ENCODE peak calls at places on chromosomes 6 and 20, in four cellular contexts. K is A549, E is HepG2, Y is K562. M is an unnamed sample.

GRCh38 chr20:23631981-23632710 is 5.6 kb downstream of the CST3 start:
- DNase-seq in K (no peak), Y (no peak), E (no peak), M (no peak)

GRCh38 chr6:53618219-53618618 is 47.3 kb downstream of the KLHL31 start:
- DNase-seq in Y (no peak), K (no peak), E (no peak), M (no peak)

GRCh38 chr20:23147964-23148720 is 62.0 kb upstream of the CD93 start:
- DNase-seq in K (peak; percentile 57), E (peak; percentile 90), Y (peak; percentile 77), M (peak; percentile 74)

GRCh38 chr6:149387787-149388512 is 12.1 kb upstream of the SUMO4 start:
- DNase-seq in Y (no peak), E (no peak), K (no peak), M (no peak)

GRCh38 chr6:146028250-146028789 is 542 bp upstream of the GRM1 start:
- DNase-seq in E (peak; percentile 36), Y (peak; percentile 69), K (peak; percentile 34), M (no peak)

GRCh38 chr20:39039261-39039660 is 77.1 kb downstream of the DHX35 start:
- DNase-seq in K (no peak), Y (no peak), E (no peak), M (no peak)

GRCh38 chr6:81105998-81106397 is 646.5 kb downstream of the TENT5A start:
- DNase-seq in K (no peak), Y (no peak), E (no peak), M (no peak)

GRCh38 chr6:135128268-135128914 is 52.7 kb upstream of the MYB start:
- DNase-seq in K (no peak), Y (no peak), E (no peak), M (no peak)

GRCh38 chr20:49658508-49658907 is 55.2 kb downstream of the B4GALT5 start:
- DNase-seq in K (no peak), E (no peak), Y (no peak), M (no peak)

DNA sequence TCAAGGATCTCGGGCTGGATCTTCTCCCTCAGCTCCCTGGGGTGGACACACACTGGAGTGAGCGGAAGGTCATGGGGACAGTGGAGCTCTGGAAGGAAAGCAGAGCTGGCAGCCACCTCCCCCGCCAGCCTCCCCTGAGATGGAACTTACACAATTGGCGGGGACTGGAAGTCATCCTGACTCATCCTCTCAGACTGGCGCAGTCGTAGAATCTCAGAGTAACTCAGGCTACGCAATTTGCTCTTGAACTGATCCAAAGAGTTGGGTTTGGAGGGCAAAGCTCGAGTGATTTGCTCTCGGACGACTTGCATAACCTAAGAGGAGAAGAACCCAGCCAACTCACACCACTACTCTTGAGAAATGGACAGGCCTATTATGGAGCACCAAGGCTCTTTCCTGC is 34.8 kb downstream of the ELMO2 start:
- DNase-seq in K (no peak), Y (no peak), E (no peak), M (no peak)
- TF ChIP-seq ESRRA in K (no peak), Y (no peak), E (no peak), M (no peak)

DNA sequence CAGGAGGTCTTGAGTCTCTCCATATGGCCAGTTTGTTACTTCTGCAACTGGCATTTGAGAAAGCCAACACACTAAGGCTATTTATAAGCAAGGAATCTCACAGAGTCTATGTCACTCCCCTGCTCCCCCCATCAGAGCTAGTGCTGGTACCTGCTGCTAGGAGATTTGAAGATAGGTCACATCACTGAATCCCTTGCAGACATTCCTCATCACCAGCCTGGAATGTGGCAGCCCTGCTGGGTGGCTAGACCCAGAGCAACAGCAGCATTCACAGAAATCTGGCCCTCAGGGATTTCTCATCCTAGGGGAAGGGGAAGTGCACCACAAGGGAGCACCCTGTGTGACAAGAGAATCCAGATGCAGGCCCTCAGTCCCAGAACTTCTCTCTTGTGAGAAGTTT is 672.1 kb downstream of the HACE1 start:
- DNase-seq in E (no peak), K (no peak), Y (no peak), M (no peak)
- TF ChIP-seq REST in E (no peak), K (no peak), Y (no peak), M (no peak)

DNA sequence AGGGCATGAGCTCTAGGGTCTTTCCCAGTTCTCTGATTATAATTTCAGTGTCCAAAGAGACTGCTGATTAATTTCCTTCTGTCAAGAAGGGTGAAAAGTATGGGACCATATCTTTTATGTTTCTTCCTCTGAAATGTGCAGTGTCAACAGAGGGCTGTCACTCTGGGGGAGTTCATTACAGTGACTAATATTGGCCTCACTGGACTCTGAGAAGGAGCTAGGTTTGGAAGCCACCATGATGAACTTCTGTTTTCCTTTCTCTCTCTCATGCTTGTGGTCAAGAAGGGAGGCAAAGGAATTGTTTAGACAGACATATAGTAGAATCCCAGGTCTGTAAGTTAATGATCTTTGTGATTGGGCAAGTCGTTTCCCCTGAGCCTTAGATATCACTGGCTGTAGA is 41.8 kb upstream of the BMP6 start:
- DNase-seq in E (no peak), K (no peak), Y (no peak), M (no peak)
- TF ChIP-seq ESRRA in E (no peak), K (no peak), Y (no peak), M (no peak)

DNA sequence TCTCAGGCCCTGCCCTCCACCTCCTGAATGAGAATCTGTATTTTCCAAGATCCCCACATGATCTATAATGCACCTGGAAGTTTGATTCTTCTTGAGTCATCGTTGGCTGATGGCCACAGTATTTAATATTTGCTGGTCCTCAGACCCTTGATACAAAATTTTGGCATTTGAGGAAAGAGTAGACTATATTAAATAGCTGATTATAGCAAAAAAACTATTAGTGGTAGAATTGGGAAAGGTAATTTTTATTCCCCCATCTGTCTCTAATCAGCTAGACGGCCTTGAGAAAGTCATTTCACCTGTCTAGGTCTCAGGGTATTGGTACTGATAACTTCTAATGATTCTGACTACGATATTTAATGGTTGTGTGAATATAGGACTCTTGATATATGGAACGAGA is 176.8 kb downstream of the BMP2 start:
- DNase-seq in K (no peak), Y (no peak), E (no peak), M (no peak)
- TF ChIP-seq REST in K (no peak), Y (no peak), E (no peak), M (no peak)

GRCh38 chr20:4835244-4836177 is 113.8 kb downstream of the PRND start:
- DNase-seq in K (no peak), Y (no peak), E (no peak), M (no peak)
- TF ChIP-seq ESRRA in K (no peak), Y (no peak), E (no peak), M (no peak)

GRCh38 chr6:64679411-64679810 is 1027.6 kb downstream of the EYS start:
- DNase-seq in E (no peak), Y (no peak), K (no peak), M (no peak)
- TF ChIP-seq REST in E (no peak), Y (no peak), K (no peak), M (no peak)

GRCh38 chr20:44536139-44536538 is 14.3 kb upstream of the SERINC3 start:
- DNase-seq in E (no peak), K (no peak), Y (no peak), M (no peak)

GRCh38 chr20:44541957-44542356 is 20.1 kb upstream of the SERINC3 start:
- DNase-seq in K (no peak), Y (no peak), E (no peak), M (no peak)

GRCh38 chr20:44533928-44534327 is 12.1 kb upstream of the SERINC3 start:
- DNase-seq in K (no peak), Y (peak; percentile 13), E (no peak), M (no peak)

GRCh38 chr20:44540834-44541233 is 19.0 kb upstream of the SERINC3 start:
- DNase-seq in Y (no peak), K (no peak), E (no peak), M (no peak)

DNA sequence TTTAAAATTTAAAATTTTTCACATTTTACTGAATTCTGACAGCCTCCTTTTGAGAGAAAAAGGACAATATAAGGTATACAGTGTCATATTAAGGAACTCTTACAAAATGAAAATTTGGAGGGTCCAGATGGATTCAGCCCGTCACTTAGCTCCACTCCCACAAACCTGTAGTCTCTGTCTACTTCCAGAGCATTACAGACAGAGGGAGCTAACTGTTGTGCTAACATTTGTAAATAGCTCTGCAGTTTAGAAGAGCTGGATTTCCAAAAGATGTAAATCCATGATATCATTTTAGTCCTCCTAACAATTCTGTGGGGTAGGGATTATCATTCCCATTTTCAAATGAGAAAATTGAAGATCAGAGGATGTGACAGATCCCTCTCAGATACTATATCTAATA is 16.1 kb upstream of the SERINC3 start:
- DNase-seq in Y (no peak), K (no peak), E (no peak), M (no peak)
- TF ChIP-seq ESRRA in Y (no peak), K (no peak), E (no peak), M (no peak)

DNA sequence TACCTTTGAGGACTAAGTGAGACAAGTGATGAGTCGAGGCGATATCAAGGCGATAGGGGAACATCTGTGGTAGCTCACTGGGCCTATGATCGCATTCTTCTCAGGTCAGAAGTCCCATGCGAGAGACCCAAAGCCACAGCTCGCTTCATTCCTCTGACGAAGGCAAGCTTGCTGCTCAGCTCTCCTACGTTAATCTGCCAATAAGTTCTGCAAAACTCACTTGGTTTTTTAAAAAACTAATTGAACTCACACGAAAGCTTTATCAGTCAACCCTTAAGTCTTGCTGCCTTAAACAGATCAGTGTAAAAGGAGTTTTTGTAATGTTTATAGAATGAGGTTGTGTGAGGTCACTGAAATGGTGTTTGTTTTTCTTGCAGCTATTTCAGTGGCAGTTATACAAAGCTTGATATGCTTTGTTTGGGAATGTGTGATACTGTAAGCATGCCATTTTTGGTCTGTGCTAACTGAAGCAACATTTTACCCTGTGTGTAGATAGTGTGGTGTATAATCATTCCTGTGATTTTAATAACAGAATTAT is 160.1 kb downstream of the SOX4 start:
- DNase-seq in K (peak; percentile 71), Y (no peak), E (no peak), M (no peak)
- TF ChIP-seq REST in K (no peak), Y (no peak), E (no peak), M (no peak)

GRCh38 chr20:7272512-7272911 is 505.0 kb downstream of the BMP2 start:
- DNase-seq in E (no peak), Y (no peak), K (no peak), M (no peak)

GRCh38 chr20:7269452-7269851 is 502.0 kb downstream of the BMP2 start:
- DNase-seq in Y (no peak), K (no peak), E (no peak), M (no peak)

GRCh38 chr20:7275628-7276237 is 508.2 kb downstream of the BMP2 start:
- DNase-seq in E (no peak), Y (no peak), K (no peak), M (no peak)

DNA sequence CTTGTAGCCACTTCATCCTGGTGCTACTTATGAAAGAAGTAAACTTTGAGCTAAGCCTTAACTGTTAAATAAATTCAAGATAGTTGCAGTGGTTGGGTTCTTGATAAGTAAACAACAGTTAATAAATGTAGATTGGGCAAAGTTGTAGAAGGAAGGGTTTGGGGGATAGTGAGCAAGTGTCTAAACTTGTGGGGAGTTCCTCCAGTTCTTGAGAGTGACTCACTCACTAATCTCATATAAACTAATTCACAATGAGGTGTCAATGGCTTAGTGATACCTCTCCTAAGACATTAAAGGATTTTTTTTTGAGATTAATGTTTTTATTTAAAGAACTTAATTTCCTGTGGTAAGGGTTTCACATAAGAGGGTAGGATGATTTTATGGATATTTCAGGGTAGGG is 507.4 kb downstream of the BMP2 start:
- DNase-seq in E (no peak), K (no peak), Y (no peak), M (no peak)
- TF ChIP-seq ESRRA in E (no peak), K (no peak), Y (no peak), M (no peak)